ENCODE peak calls at places on chromosomes 11 and 22, in eight cellular contexts. T is uterus, H is HepG2, G is tibial nerve, I is IMR-90, Y is prostate gland, A is vagina, X is HCT116. K is an unnamed sample.

GRCh38 chr11:90178751-90179150 is 44.1 kb downstream of the CHORDC1 start:
- DNase-seq in I (no peak), X (no peak), Y (no peak), T (no peak), H (no peak), G (no peak), A (no peak), K (no peak)

GRCh38 chr11:2525166-2525861 is 80.5 kb downstream of the KCNQ1 start:
- DNase-seq in T (peak; percentile 11), H (no peak), I (no peak), G (no peak), Y (no peak), A (no peak), X (no peak), K (peak; percentile 90)

GRCh38 chr11:10381730-10382129 is 73.3 kb upstream of the AMPD3 start:
- DNase-seq in G (no peak), T (no peak), X (no peak), Y (no peak), A (no peak), H (no peak), I (peak; percentile 37), K (no peak)

GRCh38 chr22:29204617-29205183 is 996 bp upstream of the EMID1 start:
- DNase-seq in H (no peak), T (no peak), X (no peak), G (no peak), A (no peak), I (no peak), Y (no peak), K (no peak)

GRCh38 chr11:11581493-11581880 is 40.3 kb downstream of the GALNT18 start:
- DNase-seq in X (no peak), A (peak; percentile 72), T (no peak), G (no peak), H (no peak), I (no peak), Y (no peak), K (no peak)

GRCh38 chr22:19853058-19853878 is 1.4 kb downstream of the GNB1L start:
- DNase-seq in A (peak; percentile 86), I (no peak), G (no peak), T (peak; percentile 18), Y (no peak), X (no peak), H (no peak), K (peak; percentile 49)

GRCh38 chr11:117410861-117411725 is 83.4 kb downstream of the CEP164 start:
- DNase-seq in X (no peak), H (peak; percentile 67), A (no peak), Y (no peak), I (no peak), T (no peak), G (no peak), K (no peak)

GRCh38 chr11:61467609-61468401 is 37.9 kb downstream of the SDHAF2 start:
- DNase-seq in G (no peak), Y (no peak), X (no peak), T (no peak), H (no peak), A (no peak), I (no peak), K (no peak)

GRCh38 chr11:117273550-117274289 is 17.4 kb upstream of the BACE1-AS start:
- DNase-seq in T (no peak), G (no peak), X (no peak), H (no peak), Y (no peak), I (peak; percentile 92), A (no peak), K (no peak)

GRCh38 chr11:131763193-131763890 is 392.9 kb downstream of the NTM start:
- DNase-seq in Y (no peak), A (no peak), H (no peak), G (peak; percentile 17), I (peak; percentile 46), X (no peak), T (no peak), K (no peak)

GRCh38 chr22:49487950-49488349 is 339.7 kb downstream of the BRD1 start:
- DNase-seq in A (no peak), G (no peak), Y (no peak), T (no peak), I (no peak), X (peak; percentile 62), H (no peak), K (no peak)

GRCh38 chr11:61567286-61568061 is 13.4 kb downstream of the SYT7 start:
- DNase-seq in A (no peak), Y (peak; percentile 70), I (peak; percentile 73), X (peak; percentile 81), T (peak; percentile 58), G (peak; percentile 84), H (peak; percentile 77), K (peak; percentile 82)

GRCh38 chr11:82980292-82980691 is 78.8 kb downstream of the DDIAS start:
- DNase-seq in Y (no peak), I (peak; percentile 84), G (no peak), A (no peak), T (no peak), X (peak; percentile 13), H (no peak), K (no peak)

GRCh38 chr22:30868663-30869385 is 99.8 kb downstream of the MORC2 start:
- DNase-seq in X (no peak), T (no peak), A (no peak), Y (no peak), G (no peak), H (no peak), I (peak; percentile 75), K (no peak)

GRCh38 chr11:47431356-47432083 is 5.3 kb upstream of the PSMC3 start:
- DNase-seq in H (peak; percentile 52), T (no peak), Y (no peak), A (no peak), G (no peak), I (no peak), X (no peak), K (no peak)

GRCh38 chr11:47425611-47426010 is 628 bp downstream of the PSMC3 start:
- DNase-seq in I (no peak), T (no peak), X (no peak), A (no peak), G (no peak), H (no peak), Y (no peak), K (no peak)

GRCh38 chr11:47430524-47430923 is 4.3 kb upstream of the PSMC3 start:
- DNase-seq in I (no peak), H (no peak), A (no peak), T (no peak), G (no peak), Y (no peak), X (no peak), K (no peak)

DNA sequence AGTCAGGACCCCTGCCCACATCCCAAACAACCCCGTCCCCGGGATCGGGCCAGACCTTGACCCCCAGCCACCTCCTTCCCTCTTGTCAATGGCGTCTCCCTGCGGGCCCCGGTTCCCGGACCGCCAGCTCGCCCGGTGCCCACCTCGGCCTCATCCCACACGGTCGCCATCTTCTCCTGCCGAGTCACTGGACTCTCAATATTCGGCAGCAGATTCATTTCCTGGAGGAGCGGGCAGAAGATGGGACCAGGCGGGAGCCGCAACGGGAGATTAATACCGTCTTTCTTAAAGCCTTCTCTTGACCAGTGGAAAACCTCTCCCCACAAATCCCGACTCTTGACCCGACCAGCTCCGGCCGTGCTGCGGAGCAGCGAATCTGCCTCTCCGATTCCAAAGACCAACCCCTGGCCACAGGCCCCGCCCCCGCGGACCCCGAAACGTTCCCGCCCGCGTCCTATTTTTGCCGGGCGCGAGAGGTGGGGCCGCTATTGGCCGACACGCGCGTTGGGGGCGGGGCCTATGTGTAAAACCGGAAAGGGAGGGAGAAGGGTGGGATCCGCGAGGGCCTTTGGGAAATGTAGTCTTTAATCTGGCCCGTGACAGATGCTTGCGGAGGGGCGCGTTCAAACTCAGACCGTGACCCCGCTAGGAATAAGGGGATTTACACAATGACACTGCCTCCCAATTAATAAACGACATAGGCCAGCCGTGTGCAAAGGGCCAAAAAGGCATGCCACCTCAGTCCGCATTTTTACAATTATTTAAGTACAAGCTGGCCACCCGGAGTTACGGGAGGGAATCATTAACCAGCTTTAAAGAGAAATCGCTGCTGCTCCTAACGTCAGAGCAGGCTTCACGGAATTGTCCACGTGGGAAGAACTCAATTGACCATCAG is at the start of gene PSMC3:
- DNase-seq in Y (peak; percentile 98), T (peak; percentile 98), H (peak; percentile 93), A (peak; percentile 96), I (peak; percentile 91), G (peak; percentile 98), X (peak; percentile 88), K (peak; percentile 99)
- TF ChIP-seq POLR2A in Y (peak; percentile 49), T (peak; percentile 34), H (peak; percentile 77), A (no peak), I (peak; percentile 86), G (peak; percentile 61), X (peak; percentile 49), K (peak; percentile 54)

GRCh38 chr22:50550395-50550794 is 4.7 kb downstream of the KLHDC7B start:
- DNase-seq in Y (no peak), G (no peak), X (no peak), A (no peak), I (no peak), H (no peak), T (no peak), K (no peak)
- H3K27me3 ChIP-seq in Y (peaks cover 4% of the 10 kb centered on the region), G (peaks cover 45% of the 10 kb centered on the region), X (no peaks in the 10 kb centered on the region), A (peaks cover 7% of the 10 kb centered on the region), I (peaks cover 70% of the 10 kb centered on the region), H (peaks cover 23% of the 10 kb centered on the region), T (peaks cover 13% of the 10 kb centered on the region), K (no peaks in the 10 kb centered on the region)

GRCh38 chr11:78274739-78275138 is 86.0 kb downstream of the USP35 start:
- DNase-seq in A (no peak), T (no peak), Y (no peak), H (peak; percentile 49), I (no peak), X (no peak), G (no peak), K (no peak)

GRCh38 chr11:78277314-78277994 is 88.7 kb downstream of the USP35 start:
- DNase-seq in G (no peak), X (no peak), Y (no peak), I (no peak), H (peak; percentile 64), T (no peak), A (no peak), K (peak; percentile 75)

GRCh38 chr11:78281511-78281910 is 92.8 kb downstream of the USP35 start:
- DNase-seq in X (no peak), I (peak; percentile 23), T (no peak), G (no peak), Y (no peak), A (no peak), H (no peak), K (no peak)

GRCh38 chr11:78270993-78271392 is 82.3 kb downstream of the USP35 start:
- DNase-seq in X (no peak), I (no peak), H (no peak), A (no peak), T (no peak), Y (no peak), G (no peak), K (no peak)

DNA sequence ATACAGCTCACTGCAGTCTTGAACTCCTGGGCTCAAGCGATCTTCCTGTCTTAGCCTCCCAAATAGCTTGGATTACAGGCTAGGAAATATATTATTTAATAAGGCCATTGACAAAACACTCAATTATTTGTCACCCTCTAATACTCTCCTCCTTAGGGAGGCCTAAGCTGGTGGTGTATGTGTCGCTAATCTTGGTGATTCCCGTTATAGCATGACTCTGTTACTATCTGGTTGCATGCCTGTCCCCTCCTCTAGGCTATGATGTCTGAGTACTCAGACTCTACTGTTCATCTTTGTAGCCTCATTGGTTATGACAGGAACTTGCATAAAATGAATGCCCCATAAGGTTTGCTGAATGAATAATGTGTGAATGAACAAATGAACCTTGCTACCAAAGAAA is 87.6 kb downstream of the USP35 start:
- DNase-seq in T (no peak), Y (no peak), I (no peak), G (no peak), A (no peak), X (no peak), H (no peak), K (no peak)
- H3K4me1 ChIP-seq in T (no peaks in the 10 kb centered on the region), Y (no peaks in the 10 kb centered on the region), I (no peaks in the 10 kb centered on the region), G (no peaks in the 10 kb centered on the region), A (no peaks in the 10 kb centered on the region), X (no peaks in the 10 kb centered on the region), H (peaks cover 35% of the 10 kb centered on the region), K (peaks cover 15% of the 10 kb centered on the region)

GRCh38 chr22:42619261-42620063 is 4.8 kb upstream of the POLDIP3 start:
- DNase-seq in T (no peak), G (no peak), A (no peak), H (no peak), Y (no peak), I (no peak), X (no peak), K (no peak)
- TF ChIP-seq POLR2A in T (no peak), G (no peak), A (no peak), H (no peak), Y (no peak), I (no peak), X (no peak), K (no peak)